ENCODE peak calls at places on chromosomes 6 and 20, in four cellular contexts. F, U, W and T are unnamed samples.

GRCh38 chr20:45798935-45799642 is 7.3 kb downstream of the DNTTIP1 start:
- DNase-seq in F (peak; percentile 61), U (no peak), W (peak; percentile 81), T (peak; percentile 57)

GRCh38 chr20:18395544-18395943 is 71.3 kb downstream of the DZANK1 start:
- DNase-seq in F (no peak), U (no peak), W (no peak), T (no peak)

GRCh38 chr6:72769459-72770125 is 147.7 kb downstream of the KCNQ5 start:
- DNase-seq in F (no peak), U (no peak), W (no peak), T (no peak)

GRCh38 chr20:31698803-31699718 is 23.6 kb downstream of the BCL2L1 start:
- DNase-seq in F (peak; percentile 76), U (no peak), W (peak; percentile 75), T (peak; percentile 96)

GRCh38 chr20:4951299-4951698 is 50.0 kb downstream of the SLC23A2 start:
- DNase-seq in F (no peak), U (no peak), W (no peak), T (peak; percentile 97)

GRCh38 chr20:641516-641913 is 11.5 kb downstream of the SRXN1 start:
- DNase-seq in F (peak; percentile 85), U (no peak), W (peak; percentile 53), T (no peak)

GRCh38 chr20:57663681-57664451 is 43.6 kb upstream of the ZBP1 start:
- DNase-seq in F (no peak), U (no peak), W (no peak), T (no peak)

GRCh38 chr6:119587537-119587936 is 238.0 kb upstream of the MAN1A1 start:
- DNase-seq in F (no peak), U (no peak), W (no peak), T (no peak)

GRCh38 chr6:135922746-135923145 is 71.2 kb downstream of the PDE7B start:
- DNase-seq in F (no peak), U (no peak), W (no peak), T (no peak)

GRCh38 chr6:34027445-34027936 is 118.4 kb downstream of the GRM4 start:
- DNase-seq in F (peak; percentile 30), U (no peak), W (peak; percentile 63), T (peak; percentile 7)

DNA sequence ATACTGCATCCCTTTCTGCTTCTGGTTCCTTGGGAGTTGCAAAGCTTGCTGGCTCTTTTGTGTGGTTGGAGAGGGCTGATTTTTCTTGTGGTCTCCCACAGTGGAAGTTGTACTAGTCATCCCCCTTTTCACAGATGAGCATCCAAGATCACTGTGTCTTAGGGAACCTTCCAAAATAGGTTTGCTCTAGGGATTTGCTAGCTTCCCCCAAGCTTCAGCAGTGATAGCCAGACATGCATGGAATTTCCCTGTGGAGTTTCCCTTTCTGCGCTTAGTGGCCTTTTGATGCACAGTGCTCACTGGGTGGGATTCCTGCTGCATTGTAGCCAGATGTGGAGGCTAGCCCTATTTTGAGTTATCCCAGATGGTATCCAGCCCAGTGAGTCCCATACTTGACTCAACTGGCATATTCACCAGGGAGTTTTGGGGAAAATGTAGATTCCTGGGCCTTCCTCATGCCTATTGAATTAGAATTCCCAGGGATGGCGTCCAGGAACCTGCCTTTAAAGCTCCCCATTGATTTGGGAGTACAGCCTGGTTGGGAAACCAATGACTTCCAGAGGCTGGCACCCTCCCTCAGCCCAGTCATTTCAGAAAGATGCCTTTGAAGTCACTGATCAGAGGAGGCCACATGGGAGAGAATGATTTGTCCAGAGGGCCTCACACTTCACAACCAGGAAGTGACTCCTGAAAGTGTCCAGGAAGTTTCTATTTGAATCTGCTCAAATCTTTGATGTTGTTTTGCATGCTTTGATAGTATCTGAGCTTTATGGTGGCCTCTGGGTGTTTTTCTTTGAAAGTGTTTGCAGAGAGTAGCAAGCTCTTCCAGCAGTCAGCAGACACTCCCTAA is 25.9 kb downstream of the PPARD start:
- DNase-seq in F (peak; percentile 96), U (no peak), W (peak; percentile 21), T (peak; percentile 33)
- H3K79me2 ChIP-seq in F (peaks cover 19% of the 10 kb centered on the region), U (peaks cover 11% of the 10 kb centered on the region), W (peaks cover 37% of the 10 kb centered on the region), T (peaks cover 11% of the 10 kb centered on the region)

GRCh38 chr6:29651413-29652197 is 5.3 kb upstream of the MOG start:
- DNase-seq in F (peak; percentile 56), U (no peak), W (peak; percentile 47), T (peak; percentile 47)
- TF ChIP-seq MYC in F (no peak), U (no peak), W (no peak), T (no peak)

GRCh38 chr6:134171517-134171916 is 119.1 kb upstream of the SLC2A12 start:
- DNase-seq in F (no peak), U (no peak), W (no peak), T (no peak)

GRCh38 chr6:134173007-134173690 is 120.7 kb upstream of the SLC2A12 start:
- DNase-seq in F (no peak), U (no peak), W (no peak), T (no peak)

GRCh38 chr6:134170844-134171243 is 118.4 kb upstream of the SLC2A12 start:
- DNase-seq in F (no peak), U (no peak), W (no peak), T (no peak)

GRCh38 chr6:134173936-134174789 is 121.7 kb upstream of the SLC2A12 start:
- DNase-seq in F (peak; percentile 79), U (peak; percentile 54), W (peak; percentile 89), T (peak; percentile 90)

GRCh38 chr6:134172020-134172766 is 119.8 kb upstream of the SLC2A12 start:
- DNase-seq in F (no peak), U (no peak), W (no peak), T (no peak)
- TF ChIP-seq POLR2A in F (no peak), U (no peak), W (no peak), T (no peak)

GRCh38 chr6:158233214-158233795 is 65.2 kb downstream of the GTF2H5 start:
- DNase-seq in F (peak; percentile 49), U (no peak), W (no peak), T (peak; percentile 14)
- H3K79me2 ChIP-seq in F (peaks cover 62% of the 10 kb centered on the region), U (peaks cover 35% of the 10 kb centered on the region), W (peaks cover 50% of the 10 kb centered on the region), T (peaks cover 36% of the 10 kb centered on the region)

GRCh38 chr20:38139919-38140753 is 24.9 kb downstream of the TGM2 start:
- DNase-seq in F (no peak), U (no peak), W (no peak), T (peak; percentile 54)

GRCh38 chr20:38143238-38143645 is 21.8 kb downstream of the TGM2 start:
- DNase-seq in F (peak; percentile 99), U (no peak), W (no peak), T (no peak)

GRCh38 chr20:38141889-38142494 is 23.1 kb downstream of the TGM2 start:
- DNase-seq in F (no peak), U (no peak), W (no peak), T (no peak)

GRCh38 chr20:38139156-38139912 is 25.7 kb downstream of the TGM2 start:
- DNase-seq in F (no peak), U (no peak), W (no peak), T (no peak)

GRCh38 chr20:38141154-38141888 is 23.7 kb downstream of the TGM2 start:
- DNase-seq in F (no peak), U (no peak), W (peak; percentile 53), T (no peak)
- TF ChIP-seq MYC in F (no peak), U (no peak), W (no peak), T (no peak)

DNA sequence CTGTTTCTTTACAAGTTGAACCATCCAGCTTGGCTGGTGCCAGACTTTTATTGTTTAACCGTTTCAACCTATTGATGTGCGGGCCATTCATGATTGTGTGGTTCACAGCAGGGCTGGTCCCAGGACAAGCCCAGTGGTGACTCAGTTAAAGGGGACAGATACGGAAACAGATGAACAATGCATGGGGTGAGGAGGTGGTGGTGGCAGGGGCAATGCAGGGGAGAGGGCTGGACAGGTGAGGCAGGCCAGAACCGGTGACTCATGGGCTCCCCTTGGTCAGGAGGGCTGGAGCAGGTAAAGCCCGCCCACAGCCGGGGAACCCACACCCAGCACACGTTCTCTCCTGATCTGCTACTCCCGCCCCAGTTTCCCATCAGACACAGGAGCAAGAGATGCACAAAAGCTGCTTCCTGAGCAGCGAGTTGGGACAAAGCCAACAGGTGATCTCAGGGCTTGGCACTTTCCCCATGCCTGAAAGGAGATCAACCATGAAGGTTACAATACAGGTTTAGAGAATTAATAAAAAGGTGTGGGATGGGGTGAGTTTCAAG is 232.2 kb downstream of the LY86 start:
- DNase-seq in F (no peak), U (no peak), W (no peak), T (no peak)
- TF ChIP-seq POLR2A in F (no peak), U (no peak), W (no peak), T (no peak)

GRCh38 chr6:62942000-62942399 is 269.3 kb upstream of the FKBP1C start:
- DNase-seq in F (no peak), U (no peak), W (no peak), T (no peak)
- H3K79me2 ChIP-seq in F (no peaks in the 10 kb centered on the region), U (no peaks in the 10 kb centered on the region), W (no peaks in the 10 kb centered on the region), T (no peaks in the 10 kb centered on the region)

GRCh38 chr6:35392773-35393672 is 50.7 kb downstream of the PPARD start:
- DNase-seq in F (peak; percentile 28), U (no peak), W (peak; percentile 75), T (no peak)

GRCh38 chr6:35388772-35389352 is 46.5 kb downstream of the PPARD start:
- DNase-seq in F (no peak), U (no peak), W (no peak), T (no peak)

GRCh38 chr6:35388023-35388422 is 45.7 kb downstream of the PPARD start:
- DNase-seq in F (no peak), U (no peak), W (no peak), T (no peak)

GRCh38 chr6:35391240-35391968 is 49.0 kb downstream of the PPARD start:
- DNase-seq in F (no peak), U (no peak), W (no peak), T (peak; percentile 88)

GRCh38 chr6:35392111-35392702 is 49.8 kb downstream of the PPARD start:
- DNase-seq in F (peak; percentile 39), U (no peak), W (no peak), T (no peak)
- TF ChIP-seq MYC in F (no peak), U (no peak), W (no peak), T (no peak)

GRCh38 chr6:26215200-26216014 is 128.2 kb downstream of the HFE start:
- DNase-seq in F (peak; percentile 39), U (no peak), W (peak; percentile 66), T (peak; percentile 60)
- TF ChIP-seq POLR2A in F (peak; percentile 81), U (peak; percentile 45), W (peak; percentile 64), T (peak; percentile 17)

GRCh38 chr6:166342293-166343156 is at the start of gene SFT2D1:
- DNase-seq in F (peak; percentile 77), U (peak; percentile 66), W (peak; percentile 93), T (peak; percentile 89)

GRCh38 chr6:166341915-166342292 is 441 bp downstream of the SFT2D1 start:
- DNase-seq in F (no peak), U (no peak), W (no peak), T (no peak)

GRCh38 chr6:166344240-166344639 is 1.9 kb upstream of the SFT2D1 start:
- DNase-seq in F (no peak), U (no peak), W (no peak), T (no peak)

GRCh38 chr6:166341464-166341863 is 881 bp downstream of the SFT2D1 start:
- DNase-seq in F (no peak), U (no peak), W (no peak), T (no peak)

GRCh38 chr6:166343157-166343502 is 785 bp upstream of the SFT2D1 start:
- DNase-seq in F (peak; percentile 28), U (peak; percentile 40), W (no peak), T (no peak)
- H3K79me2 ChIP-seq in F (peaks cover 51% of the 10 kb centered on the region), U (peaks cover 52% of the 10 kb centered on the region), W (peaks cover 53% of the 10 kb centered on the region), T (peaks cover 41% of the 10 kb centered on the region)